ENCODE peak calls at places on chromosomes 5 and 9, in ten cellular contexts. O is mammary epithelial cell, I is mucosa of descending colon, U is Caco-2, W is lung, B is cardiac fibroblast, V is A549, N is fibroblast of pulmonary artery, T is brain microvascular endothelial cell, R is Peyer's patch. Y is an unnamed sample.

GRCh38 chr9:34600908-34601307 is 11.0 kb downstream of the RPP25L start:
- DNase-seq in O (peak; percentile 92), I (no peak), U (no peak), W (no peak), B (no peak), V (no peak), N (no peak), T (no peak), R (no peak), Y (no peak)

GRCh38 chr5:533243-534005 is 9.2 kb upstream of the SLC9A3 start:
- DNase-seq in O (no peak), I (no peak), U (no peak), W (no peak), B (no peak), V (no peak), N (no peak), T (no peak), R (peak; percentile 41), Y (no peak)

GRCh38 chr5:36438765-36439501 is 137.2 kb upstream of the RANBP3L start:
- DNase-seq in O (no peak), I (no peak), U (no peak), W (no peak), B (no peak), V (no peak), N (no peak), T (no peak), R (no peak), Y (no peak)

GRCh38 chr9:134324359-134325095 is 1.7 kb upstream of the RXRA start:
- DNase-seq in O (no peak), I (peak; percentile 57), U (no peak), W (no peak), B (peak; percentile 74), V (no peak), N (no peak), T (peak; percentile 54), R (peak; percentile 52), Y (no peak)

GRCh38 chr5:77080905-77081304 is 6.2 kb downstream of the ZBED3 start:
- DNase-seq in O (no peak), I (no peak), U (no peak), W (no peak), B (no peak), V (no peak), N (no peak), T (no peak), R (no peak), Y (no peak)

GRCh38 chr9:136674786-136675349 is 12.2 kb downstream of the EGFL7 start:
- DNase-seq in O (no peak), I (peak; percentile 83), U (peak; percentile 79), W (peak; percentile 87), B (no peak), V (no peak), N (peak; percentile 38), T (no peak), R (peak; percentile 83), Y (no peak)

GRCh38 chr5:144206136-144206535 is 35.5 kb downstream of the KCTD16 start:
- DNase-seq in O (no peak), I (no peak), U (no peak), W (no peak), B (peak; percentile 41), V (no peak), N (peak; percentile 37), T (no peak), R (no peak), Y (no peak)

GRCh38 chr9:72589684-72590555 is 68.5 kb downstream of the TMC1 start:
- DNase-seq in O (no peak), I (no peak), U (no peak), W (no peak), B (no peak), V (no peak), N (peak; percentile 50), T (no peak), R (no peak), Y (peak; percentile 18)

GRCh38 chr5:153613143-153613542 is 122.7 kb downstream of the GRIA1 start:
- DNase-seq in O (no peak), I (no peak), U (no peak), W (no peak), B (peak; percentile 43), V (no peak), N (peak; percentile 20), T (no peak), R (no peak), Y (peak; percentile 71)

GRCh38 chr5:128199104-128199503 is 115.5 kb downstream of the SLC12A2 start:
- DNase-seq in O (peak; percentile 63), I (no peak), U (peak; percentile 28), W (peak; percentile 51), B (peak; percentile 90), V (no peak), N (peak; percentile 57), T (peak; percentile 68), R (no peak), Y (no peak)

GRCh38 chr5:98656106-98656795 is 117.2 kb upstream of the RGMB start:
- DNase-seq in O (no peak), I (no peak), U (no peak), W (no peak), B (peak; percentile 37), V (no peak), N (peak; percentile 10), T (peak; percentile 40), R (no peak), Y (peak; percentile 21)

DNA sequence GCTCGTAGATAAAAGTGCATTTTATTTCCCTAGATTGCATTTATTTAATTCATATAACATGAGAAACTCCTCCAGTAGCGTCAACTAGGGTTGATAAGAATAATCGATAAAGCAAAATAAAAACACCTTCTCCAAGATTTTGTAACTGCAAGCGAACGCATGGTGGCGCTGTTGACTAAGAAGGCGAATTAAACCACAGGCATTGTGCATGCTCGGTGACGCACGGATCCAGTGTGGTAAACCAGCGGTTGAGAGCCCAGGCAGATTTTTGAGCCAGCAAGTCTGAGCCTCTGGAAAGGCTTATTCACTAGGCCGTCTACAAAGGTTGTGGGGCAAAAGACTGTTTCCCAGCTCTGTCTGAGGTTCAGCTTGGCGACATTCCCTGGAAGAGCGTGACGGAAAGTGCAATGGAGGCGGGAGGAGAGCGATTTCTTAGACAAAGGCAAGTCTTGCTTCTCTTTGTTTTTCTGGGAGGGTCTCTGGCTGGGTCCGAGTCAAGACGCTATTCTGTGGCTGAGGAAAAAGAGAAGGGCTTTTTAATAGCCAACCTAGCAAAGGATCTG is at the start of gene PCDHB3:
- DNase-seq in O (peak; percentile 48), I (no peak), U (peak; percentile 16), W (no peak), B (peak; percentile 41), V (no peak), N (peak; percentile 10), T (no peak), R (no peak), Y (peak; percentile 8)
- H3K4me3 ChIP-seq in O (no peak within 1 kb of the TSS), I (no peak within 1 kb of the TSS), U (no peak within 1 kb of the TSS), W (no peak within 1 kb of the TSS), B (no peak within 1 kb of the TSS), V (no peak within 1 kb of the TSS), N (no peak within 1 kb of the TSS), T (no peak within 1 kb of the TSS), R (no peak within 1 kb of the TSS), Y (no peak within 1 kb of the TSS)

GRCh38 chr5:140113699-140114263 is at the start of gene PURA:
- DNase-seq in O (peak; percentile 92), I (peak; percentile 98), U (peak; percentile 98), W (peak; percentile 96), B (peak; percentile 93), V (peak; percentile 92), N (peak; percentile 95), T (peak; percentile 92), R (peak; percentile 97), Y (peak; percentile 91)
- TF ChIP-seq CTCF in O (no peak), I (no peak), U (peak; percentile 40), W (no peak), B (no peak), V (peak; percentile 24), N (no peak), T (no peak), R (peak; percentile 30), Y (no peak)

GRCh38 chr9:127135056-127135745 is 12.8 kb upstream of the ANGPTL2 start:
- DNase-seq in O (no peak), I (no peak), U (no peak), W (no peak), B (no peak), V (no peak), N (no peak), T (no peak), R (no peak), Y (no peak)

GRCh38 chr9:127133739-127134167 is 11.3 kb upstream of the ANGPTL2 start:
- DNase-seq in O (no peak), I (no peak), U (no peak), W (no peak), B (peak; percentile 78), V (no peak), N (peak; percentile 62), T (peak; percentile 76), R (no peak), Y (peak; percentile 85)

GRCh38 chr9:127131871-127132270 is 9.4 kb upstream of the ANGPTL2 start:
- DNase-seq in O (peak; percentile 28), I (no peak), U (no peak), W (no peak), B (peak; percentile 86), V (no peak), N (peak; percentile 81), T (peak; percentile 73), R (no peak), Y (peak; percentile 69)

GRCh38 chr9:127132375-127132774 is 9.9 kb upstream of the ANGPTL2 start:
- DNase-seq in O (no peak), I (no peak), U (no peak), W (no peak), B (no peak), V (no peak), N (no peak), T (no peak), R (no peak), Y (no peak)

DNA sequence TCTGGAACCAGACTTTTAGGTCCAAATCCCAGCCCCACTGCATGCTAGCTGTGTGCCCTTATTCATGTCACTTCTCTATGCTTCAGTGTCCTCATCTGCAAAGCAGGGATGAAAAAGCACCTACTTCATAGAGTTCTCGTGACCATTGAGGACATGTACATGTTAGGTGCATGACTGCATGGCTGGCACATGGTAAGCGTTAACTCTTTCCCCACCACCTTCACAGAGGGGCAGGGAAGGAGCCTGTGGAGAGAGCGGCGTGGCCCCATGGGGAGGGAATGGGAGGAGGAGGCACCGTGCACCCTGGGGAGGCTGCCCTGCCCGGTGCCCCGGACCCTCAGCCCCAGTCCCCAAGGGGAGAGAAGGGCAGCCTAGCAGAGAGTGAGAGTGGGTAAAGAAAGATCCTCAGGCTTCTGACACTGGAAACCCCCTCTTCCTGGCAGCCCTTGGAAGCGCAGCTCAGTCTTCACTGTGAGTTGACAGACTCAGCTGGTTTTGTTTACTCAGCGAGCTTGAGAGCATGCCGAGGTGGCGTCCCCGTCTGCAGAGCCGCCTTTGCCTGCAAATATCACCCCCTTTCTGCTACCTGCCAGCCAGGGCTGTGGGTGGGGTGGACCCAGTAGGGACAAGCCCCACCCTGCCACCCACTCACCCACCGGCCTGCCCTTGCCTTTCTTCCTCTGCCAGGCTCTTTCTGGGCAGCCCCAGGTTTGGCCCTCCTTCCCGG is 10.6 kb upstream of the ANGPTL2 start:
- DNase-seq in O (no peak), I (no peak), U (no peak), W (no peak), B (peak; percentile 53), V (no peak), N (no peak), T (peak; percentile 50), R (no peak), Y (peak; percentile 47)
- H3K4me3 ChIP-seq in O (no peak overlapping the region), I (no peak overlapping the region), U (no peak overlapping the region), W (no peak overlapping the region), B (no peak overlapping the region), V (no peak overlapping the region), N (no peak overlapping the region), T (no peak overlapping the region), R (no peak overlapping the region), Y (no peak overlapping the region)

DNA sequence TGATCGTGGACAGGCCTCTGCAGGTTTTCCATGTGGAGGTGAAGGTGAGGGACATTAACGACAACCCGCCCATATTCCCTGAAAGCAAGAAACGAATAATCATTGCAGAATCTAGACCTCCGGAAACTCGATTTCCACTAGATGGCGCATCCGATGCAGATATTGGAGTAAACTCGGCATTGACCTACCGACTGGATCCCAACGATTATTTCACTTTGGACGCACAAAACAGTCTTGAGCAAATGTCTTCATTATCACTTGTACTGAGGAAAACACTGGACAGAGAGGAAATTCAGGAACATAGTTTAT is 621 bp downstream of the PCDHA13 start:
- DNase-seq in O (peak; percentile 49), I (no peak), U (no peak), W (peak; percentile 50), B (peak; percentile 13), V (peak; percentile 38), N (no peak), T (no peak), R (no peak), Y (no peak)
- TF ChIP-seq CTCF in O (no peak), I (no peak), U (no peak), W (no peak), B (no peak), V (peak; percentile 32), N (no peak), T (no peak), R (no peak), Y (no peak)

Y was measured in foreskin fibroblast.